ENCODE peak calls at places on chromosome 21, in eight cellular contexts. P, W, B, A, E, M, Q and V are unnamed samples.

GRCh38 chr21:26840912-26841311 is 4.3 kb downstream of the ADAMTS1 start:
- DNase-seq in P (no peak), W (peak; percentile 68), B (no peak), A (peak; percentile 29), E (peak; percentile 29), M (no peak), Q (no peak), V (no peak)

GRCh38 chr21:20639026-20639425 is 359.2 kb upstream of the NCAM2 start:
- DNase-seq in P (no peak), W (no peak), B (no peak), A (no peak), E (no peak), M (no peak), Q (no peak), V (no peak)

GRCh38 chr21:26169061-26169610 is 1.4 kb downstream of the APP start:
- DNase-seq in P (peak; percentile 67), W (peak; percentile 84), B (peak; percentile 55), A (peak; percentile 71), E (no peak), M (no peak), Q (no peak), V (no peak)

GRCh38 chr21:27213328-27213727 is 246.4 kb upstream of the ADAMTS5 start:
- DNase-seq in P (no peak), W (peak; percentile 15), B (no peak), A (no peak), E (no peak), M (no peak), Q (no peak), V (no peak)

GRCh38 chr21:15445327-15445726 is 284.5 kb upstream of the USP25 start:
- DNase-seq in P (peak; percentile 39), W (no peak), B (no peak), A (no peak), E (no peak), M (no peak), Q (no peak), V (no peak)

GRCh38 chr21:43741425-43742096 is 22.6 kb downstream of the PDXK start:
- DNase-seq in P (peak; percentile 90), W (peak; percentile 10), B (no peak), A (peak; percentile 67), E (no peak), M (no peak), Q (no peak), V (no peak)

GRCh38 chr21:38355992-38356781 is 99.4 kb downstream of the KCNJ15 start:
- DNase-seq in P (peak; percentile 93), W (peak; percentile 64), B (peak; percentile 45), A (peak; percentile 85), E (peak; percentile 70), M (peak; percentile 94), Q (peak; percentile 42), V (peak; percentile 13)

GRCh38 chr21:31537872-31538576 is 121.5 kb upstream of the SOD1 start:
- DNase-seq in P (peak; percentile 66), W (no peak), B (no peak), A (no peak), E (no peak), M (no peak), Q (no peak), V (no peak)

GRCh38 chr21:46068516-46069079 is 29.3 kb upstream of the COL6A2 start:
- DNase-seq in P (no peak), W (no peak), B (no peak), A (no peak), E (no peak), M (no peak), Q (no peak), V (peak; percentile 43)
- H3K36me3 ChIP-seq in P (no peaks in the 10 kb centered on the region), W (peaks cover 4% of the 10 kb centered on the region), B (no peaks in the 10 kb centered on the region), A (no peaks in the 10 kb centered on the region), E (no peaks in the 10 kb centered on the region), M (no peaks in the 10 kb centered on the region), Q (no peaks in the 10 kb centered on the region), V (no peaks in the 10 kb centered on the region)

DNA sequence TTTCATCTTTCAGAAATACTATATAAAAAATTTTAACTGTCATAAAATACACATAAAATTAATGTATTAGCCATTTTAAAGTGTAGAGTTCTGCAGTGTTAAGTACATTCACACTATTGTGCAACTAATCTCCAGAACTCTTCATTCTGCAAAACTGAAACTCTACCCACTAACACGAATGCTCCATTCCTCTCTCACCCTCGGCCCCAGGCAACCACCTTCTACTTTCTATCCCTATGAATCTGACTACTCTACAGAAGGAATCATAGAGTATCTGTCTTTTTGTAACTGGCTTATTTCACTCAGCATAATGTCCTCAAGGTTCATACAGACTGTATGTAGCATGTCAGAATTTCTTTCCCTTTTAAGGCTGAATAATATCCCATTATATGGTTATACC is 43.4 kb downstream of the LTN1 start:
- DNase-seq in P (no peak), W (no peak), B (no peak), A (no peak), E (no peak), M (no peak), Q (no peak), V (no peak)
- H3K36me3 ChIP-seq in P (peaks cover under 1% of the 10 kb centered on the region), W (peaks cover 12% of the 10 kb centered on the region), B (peaks cover 42% of the 10 kb centered on the region), A (peaks cover 76% of the 10 kb centered on the region), E (peaks cover 72% of the 10 kb centered on the region), M (no peaks in the 10 kb centered on the region), Q (peaks cover 85% of the 10 kb centered on the region), V (peaks cover 19% of the 10 kb centered on the region)

GRCh38 chr21:45959182-45959581 is 22.4 kb upstream of the COL6A1 start:
- DNase-seq in P (no peak), W (peak; percentile 44), B (no peak), A (no peak), E (no peak), M (no peak), Q (no peak), V (no peak)
- H3K36me3 ChIP-seq in P (no peaks in the 10 kb centered on the region), W (no peaks in the 10 kb centered on the region), B (no peaks in the 10 kb centered on the region), A (no peaks in the 10 kb centered on the region), E (no peaks in the 10 kb centered on the region), M (no peaks in the 10 kb centered on the region), Q (no peaks in the 10 kb centered on the region), V (no peaks in the 10 kb centered on the region)

DNA sequence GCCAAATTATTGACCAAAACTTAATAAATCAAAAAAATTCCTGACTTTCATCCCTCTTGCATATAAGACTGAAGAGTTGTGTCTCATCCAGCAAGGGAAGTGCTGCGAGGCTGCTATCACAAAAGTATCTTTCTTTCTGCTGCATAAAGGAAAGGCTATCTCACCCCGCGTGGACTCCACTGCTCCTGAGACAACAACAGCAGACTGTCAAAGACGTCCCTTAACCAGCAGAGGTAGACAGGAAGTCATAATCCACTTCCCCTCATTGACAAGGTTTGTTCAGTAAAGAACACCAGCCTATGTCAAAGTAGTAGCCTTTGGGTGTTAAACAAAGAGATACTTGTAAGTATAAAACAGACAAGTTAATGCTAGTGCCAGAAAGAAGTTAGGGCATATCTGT is 29.4 kb downstream of the VPS26C start:
- DNase-seq in P (no peak), W (no peak), B (no peak), A (no peak), E (no peak), M (no peak), Q (no peak), V (no peak)
- H3K36me3 ChIP-seq in P (peaks cover 1% of the 10 kb centered on the region), W (peaks cover 26% of the 10 kb centered on the region), B (peaks cover 45% of the 10 kb centered on the region), A (peaks cover 61% of the 10 kb centered on the region), E (peaks cover 71% of the 10 kb centered on the region), M (no peaks in the 10 kb centered on the region), Q (peaks cover 75% of the 10 kb centered on the region), V (peaks cover 12% of the 10 kb centered on the region)

DNA sequence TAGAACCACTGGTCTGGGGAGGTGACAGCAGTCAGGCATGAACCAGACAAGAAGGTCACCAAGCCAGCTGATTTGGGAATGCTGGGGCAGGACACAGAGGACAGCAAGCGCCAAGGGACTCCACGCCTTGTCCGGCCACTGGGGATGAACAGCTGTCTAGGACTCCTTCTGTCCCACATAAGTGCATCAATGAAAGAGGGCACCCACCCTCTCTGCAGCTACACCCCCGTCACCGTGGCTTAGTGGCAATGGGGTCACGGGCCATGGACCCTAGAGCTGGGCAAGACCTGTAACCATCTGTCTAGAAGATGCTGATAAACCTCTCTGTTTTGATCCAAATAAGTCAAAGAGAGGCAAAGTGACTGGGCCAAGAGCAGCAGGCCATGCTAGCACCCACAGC is 16.8 kb downstream of the UBE2G2 start:
- DNase-seq in P (no peak), W (no peak), B (no peak), A (no peak), E (no peak), M (no peak), Q (no peak), V (no peak)
- H3K36me3 ChIP-seq in P (peaks cover 4% of the 10 kb centered on the region), W (peaks cover 16% of the 10 kb centered on the region), B (peaks cover 17% of the 10 kb centered on the region), A (peaks cover 40% of the 10 kb centered on the region), E (peaks cover 57% of the 10 kb centered on the region), M (no peaks in the 10 kb centered on the region), Q (peaks cover 93% of the 10 kb centered on the region), V (peaks cover 22% of the 10 kb centered on the region)

DNA sequence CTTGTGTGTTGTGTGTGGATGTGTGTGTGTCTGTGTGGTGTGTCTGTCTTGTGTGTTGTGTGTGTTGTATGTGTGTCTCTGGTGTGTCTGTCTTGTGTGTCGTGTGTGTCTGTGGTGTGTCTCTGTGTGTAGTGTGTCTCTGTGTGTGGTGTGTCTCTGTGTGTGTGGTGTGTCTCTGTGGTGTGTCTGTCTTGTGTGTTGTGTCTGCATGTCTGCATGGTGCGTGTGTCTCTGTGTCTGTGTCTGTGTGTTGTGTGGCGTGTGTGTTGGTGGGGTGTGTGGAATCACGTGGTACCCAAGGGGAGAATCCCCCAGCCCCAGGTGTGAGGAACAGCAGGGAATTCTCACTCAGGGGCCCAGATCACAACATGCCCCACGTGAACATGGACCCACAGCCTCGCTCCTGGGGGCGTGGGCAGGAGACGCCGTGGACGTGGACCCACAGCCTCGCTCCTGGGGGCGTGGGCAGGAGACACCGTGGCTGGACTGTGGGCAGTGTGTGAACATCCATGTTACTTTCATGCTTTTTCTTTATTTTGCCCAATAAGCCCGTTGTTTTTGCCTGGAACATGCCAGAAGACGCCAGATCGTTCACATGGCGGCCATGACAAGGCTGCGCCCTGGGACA is 67.8 kb downstream of the SLC19A1 start:
- DNase-seq in P (no peak), W (no peak), B (no peak), A (no peak), E (no peak), M (no peak), Q (no peak), V (no peak)
- H3K36me3 ChIP-seq in P (peaks cover 22% of the 10 kb centered on the region), W (peaks cover 73% of the 10 kb centered on the region), B (no peaks in the 10 kb centered on the region), A (peaks cover 19% of the 10 kb centered on the region), E (no peaks in the 10 kb centered on the region), M (no peaks in the 10 kb centered on the region), Q (no peaks in the 10 kb centered on the region), V (no peaks in the 10 kb centered on the region)

GRCh38 chr21:42140196-42140934 is 69.2 kb downstream of the UMODL1 start:
- DNase-seq in P (no peak), W (no peak), B (no peak), A (no peak), E (peak; percentile 82), M (no peak), Q (no peak), V (no peak)
- H3K36me3 ChIP-seq in P (no peaks in the 10 kb centered on the region), W (no peaks in the 10 kb centered on the region), B (no peaks in the 10 kb centered on the region), A (no peaks in the 10 kb centered on the region), E (no peaks in the 10 kb centered on the region), M (no peaks in the 10 kb centered on the region), Q (peaks cover 6% of the 10 kb centered on the region), V (no peaks in the 10 kb centered on the region)

DNA sequence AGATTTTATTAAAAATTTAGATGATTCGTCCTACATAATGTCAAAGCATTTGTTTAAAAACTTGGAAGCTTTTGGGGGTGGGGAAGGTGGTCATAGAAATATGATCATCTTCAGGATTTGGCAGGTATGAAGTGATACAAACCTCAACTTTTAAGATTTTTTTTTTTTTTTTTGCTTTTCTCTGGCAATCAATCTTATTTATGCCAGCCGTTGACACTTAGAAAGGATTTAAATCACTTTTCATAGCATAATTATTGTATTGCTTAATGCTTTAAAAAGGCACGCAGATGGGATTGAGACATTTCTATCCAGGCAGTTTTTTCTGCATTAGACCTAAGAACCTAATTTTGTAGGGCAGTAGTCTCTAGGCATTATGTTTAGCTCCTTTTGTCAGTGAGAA is 19.7 kb downstream of the MRPS6 start:
- DNase-seq in P (no peak), W (no peak), B (no peak), A (no peak), E (no peak), M (no peak), Q (no peak), V (no peak)
- H3K36me3 ChIP-seq in P (peaks cover 12% of the 10 kb centered on the region), W (peaks cover 23% of the 10 kb centered on the region), B (peaks cover 16% of the 10 kb centered on the region), A (peaks cover 31% of the 10 kb centered on the region), E (peaks cover 68% of the 10 kb centered on the region), M (no peaks in the 10 kb centered on the region), Q (peaks cover 67% of the 10 kb centered on the region), V (peaks cover 15% of the 10 kb centered on the region)